ENCODE peak calls at places on chromosomes 5 and 9, in eight cellular contexts. F, K, N, I, H, R, L and V are unnamed samples.

GRCh38 chr9:120531683-120532300 is 48.2 kb downstream of the CDK5RAP2 start:
- DNase-seq in H (no peak), N (no peak), F (peak), L (peak), K (peak), I (peak), R (peak), V (peak)

GRCh38 chr5:145539201-145539600 is 295.9 kb downstream of the PRELID2 start:
- DNase-seq in H (no peak), N (no peak), R (no peak), I (no peak), F (no peak), L (no peak), K (no peak), V (no peak)

GRCh38 chr9:83299556-83299955 is 236.6 kb upstream of the RASEF start:
- DNase-seq in L (no peak), K (no peak), F (peak), H (no peak), R (peak), I (peak), N (no peak), V (no peak)

GRCh38 chr5:88144219-88145040 is 124.2 kb downstream of the TMEM161B start:
- DNase-seq in R (no peak), N (no peak), H (no peak), L (no peak), F (peak), I (no peak), K (no peak), V (no peak)

GRCh38 chr9:3708751-3709150 is 182.9 kb upstream of the RFX3 start:
- DNase-seq in N (no peak), F (no peak), L (no peak), R (peak), K (no peak), I (no peak), H (no peak), V (no peak)

GRCh38 chr9:134992755-134993124 is 75.0 kb upstream of the FCN1 start:
- DNase-seq in L (no peak), I (no peak), F (no peak), N (no peak), R (no peak), K (no peak), H (peak), V (no peak)

GRCh38 chr9:70924905-70925547 is 196.4 kb downstream of the TRPM3 start:
- DNase-seq in F (peak), K (peak), R (peak), I (peak), L (peak), H (no peak), N (no peak), V (peak)

GRCh38 chr5:92207156-92207555 is 824.0 kb upstream of the ARRDC3 start:
- DNase-seq in I (no peak), R (no peak), N (no peak), K (no peak), H (no peak), F (peak), L (no peak), V (no peak)

GRCh38 chr5:109866051-109866450 is 176.3 kb downstream of the MAN2A1 start:
- DNase-seq in R (peak), K (no peak), N (no peak), L (no peak), H (no peak), I (no peak), F (no peak), V (no peak)

GRCh38 chr5:79590395-79590999 is 21.7 kb upstream of the TENT2 start:
- DNase-seq in F (no peak), N (no peak), R (no peak), I (no peak), H (no peak), L (no peak), K (no peak), V (no peak)

GRCh38 chr5:19048750-19049149 is 939.2 kb downstream of the CDH18 start:
- DNase-seq in N (no peak), R (no peak), I (no peak), H (no peak), L (no peak), F (no peak), K (no peak), V (no peak)

GRCh38 chr9:125317704-125318103 is 56.1 kb downstream of the GAPVD1 start:
- DNase-seq in L (no peak), N (no peak), H (no peak), F (no peak), I (no peak), R (no peak), K (no peak), V (no peak)

GRCh38 chr5:80960531-80961375 is 590 bp downstream of the RASGRF2 start:
- DNase-seq in R (peak), N (peak), I (peak), L (peak), K (peak), H (peak), F (peak), V (no peak)

GRCh38 chr9:18795947-18796705 is 236.9 kb downstream of the SAXO1 start:
- DNase-seq in F (peak), K (peak), R (peak), H (no peak), I (no peak), L (no peak), N (no peak), V (no peak)

GRCh38 chr9:79976501-79977444 is 405.0 kb downstream of the TLE4 start:
- DNase-seq in H (no peak), R (no peak), K (peak), I (no peak), N (no peak), F (peak), L (no peak), V (no peak)

GRCh38 chr9:83583151-83584014 is 39.6 kb upstream of the IDNK start:
- DNase-seq in F (peak), I (peak), L (peak), H (no peak), N (no peak), R (peak), K (peak), V (peak)

GRCh38 chr5:142342128-142342981 is 17.5 kb upstream of the SPRY4 start:
- DNase-seq in H (peak), L (peak), K (no peak), N (no peak), I (no peak), R (no peak), F (no peak), V (no peak)

GRCh38 chr9:116895956-116896355 is 208.9 kb downstream of the TRIM32 start:
- DNase-seq in K (no peak), H (no peak), F (no peak), N (no peak), L (no peak), R (no peak), I (no peak), V (no peak)

GRCh38 chr5:1594336-1595106 is 70.8 kb upstream of the LPCAT1 start:
- DNase-seq in I (peak), F (peak), L (peak), K (peak), N (peak), R (peak), H (peak), V (peak)

GRCh38 chr5:159412284-159413046 is 82.2 kb upstream of the IL12B start:
- DNase-seq in L (no peak), N (peak), R (peak), K (no peak), F (no peak), I (no peak), H (no peak), V (peak)

GRCh38 chr5:1255081-1255561 is 29.9 kb downstream of the SLC6A18 start:
- DNase-seq in R (no peak), I (no peak), F (no peak), L (no peak), K (no peak), N (peak), H (no peak), V (peak)

GRCh38 chr5:121819661-121820261 is 31.9 kb upstream of the FTMT start:
- DNase-seq in I (no peak), K (no peak), L (no peak), N (no peak), R (no peak), H (no peak), F (no peak), V (no peak)

GRCh38 chr5:120463991-120464626 is at the start of gene PRR16:
- DNase-seq in F (peak), L (no peak), N (no peak), K (peak), R (peak), H (no peak), I (peak), V (no peak)

GRCh38 chr5:159341914-159342313 is 11.6 kb upstream of the IL12B start:
- DNase-seq in L (peak), H (peak), F (no peak), I (peak), N (peak), R (peak), K (no peak), V (peak)

GRCh38 chr5:102421647-102422046 is 77.2 kb downstream of the SLCO6A1 start:
- DNase-seq in K (peak), L (peak), H (no peak), N (no peak), F (no peak), R (no peak), I (peak), V (no peak)

GRCh38 chr9:34446468-34446891 is 11.9 kb downstream of the FAM219A start:
- DNase-seq in H (no peak), F (no peak), L (no peak), I (no peak), R (peak), K (no peak), N (no peak), V (no peak)

GRCh38 chr5:103902893-103903292 is 340.3 kb upstream of the NUDT12 start:
- DNase-seq in N (no peak), L (no peak), I (no peak), H (no peak), F (no peak), K (no peak), R (no peak), V (no peak)

GRCh38 chr5:156497816-156498215 is 170.9 kb downstream of the SGCD start:
- DNase-seq in F (no peak), K (no peak), I (no peak), H (no peak), L (no peak), R (no peak), N (no peak), V (no peak)

GRCh38 chr9:19748278-19749126 is 40.3 kb downstream of the SLC24A2 start:
- DNase-seq in R (peak), I (peak), F (no peak), H (no peak), K (no peak), L (no peak), N (no peak), V (peak)

GRCh38 chr5:57825026-57825683 is 342.5 kb upstream of the ACTBL2 start:
- DNase-seq in L (no peak), I (peak), K (no peak), R (peak), F (peak), H (no peak), N (no peak), V (no peak)

GRCh38 chr9:19720374-19720773 is 68.5 kb downstream of the SLC24A2 start:
- DNase-seq in F (peak), K (no peak), I (peak), R (peak), H (no peak), N (no peak), L (peak), V (no peak)

GRCh38 chr5:39491210-39491609 is 66.4 kb upstream of the DAB2 start:
- DNase-seq in R (no peak), I (no peak), F (no peak), L (no peak), K (no peak), H (no peak), N (no peak), V (no peak)

GRCh38 chr5:140322751-140323731 is 20.1 kb upstream of the PFDN1 start:
- DNase-seq in R (peak), H (no peak), N (no peak), F (peak), I (peak), K (no peak), L (peak), V (no peak)

GRCh38 chr5:176161431-176161830 is 76.8 kb upstream of the SIMC1 start:
- DNase-seq in R (no peak), N (no peak), I (no peak), F (no peak), L (no peak), K (no peak), H (no peak), V (no peak)

GRCh38 chr5:132458651-132459030 is 31.9 kb downstream of the IRF1 start:
- DNase-seq in F (no peak), I (no peak), K (no peak), L (no peak), R (peak), N (no peak), H (no peak), V (no peak)

GRCh38 chr5:132455614-132456115 is 34.9 kb downstream of the IRF1 start:
- DNase-seq in N (no peak), R (no peak), H (no peak), F (no peak), I (no peak), K (no peak), L (peak), V (peak)

GRCh38 chr5:132457371-132458225 is 33.0 kb downstream of the IRF1 start:
- DNase-seq in R (peak), K (no peak), L (peak), N (peak), F (no peak), I (no peak), H (peak), V (peak)

GRCh38 chr5:132458226-132458560 is 32.4 kb downstream of the IRF1 start:
- DNase-seq in K (no peak), F (no peak), N (no peak), R (no peak), I (no peak), L (no peak), H (no peak), V (no peak)

DNA sequence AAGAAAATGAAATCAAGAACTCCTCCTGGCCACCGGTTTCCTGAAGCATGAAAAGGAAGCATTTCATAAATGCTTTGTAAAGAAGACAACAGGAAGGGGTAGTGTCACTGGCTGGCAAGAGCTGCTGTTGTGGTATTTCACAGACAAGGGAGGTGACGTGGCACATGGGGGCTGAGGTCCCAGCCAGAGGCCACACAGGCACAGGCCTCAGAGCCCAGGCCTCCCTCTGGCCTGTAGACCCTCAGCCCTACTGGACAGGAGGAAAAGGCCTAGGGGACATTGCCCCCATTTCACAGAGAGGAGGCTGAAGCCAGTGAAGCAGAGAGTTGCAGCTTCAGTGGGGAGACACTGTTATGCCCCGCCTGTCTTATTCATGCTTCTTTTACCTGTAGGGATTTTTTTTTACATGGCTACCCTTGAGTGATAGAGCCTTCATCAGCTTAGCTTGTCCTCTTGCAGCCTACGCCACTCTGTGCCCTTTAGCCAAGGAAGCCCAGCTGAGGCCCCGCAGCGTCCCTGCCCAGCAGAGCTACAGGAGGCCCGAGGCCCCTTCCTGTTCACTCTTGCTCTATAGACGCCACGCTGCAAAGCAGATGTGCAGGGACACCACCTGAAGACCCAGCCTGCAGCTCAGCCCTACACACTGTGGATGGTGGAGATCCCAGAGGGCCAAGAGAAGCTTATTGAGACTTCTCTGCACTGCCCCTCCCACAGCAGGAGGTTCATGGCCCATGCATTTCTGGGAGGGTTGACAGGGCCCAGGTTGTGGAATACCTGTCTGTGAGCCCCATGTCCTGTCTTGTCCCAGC is 33.8 kb downstream of the IRF1 start:
- DNase-seq in F (no peak), K (no peak), N (peak), L (no peak), H (peak), R (peak), I (no peak), V (peak)
- H3K27ac ChIP-seq in F (no peak), K (no peak), N (peak), L (peak), H (peak), R (no peak), I (peak), V (peak)

DNA sequence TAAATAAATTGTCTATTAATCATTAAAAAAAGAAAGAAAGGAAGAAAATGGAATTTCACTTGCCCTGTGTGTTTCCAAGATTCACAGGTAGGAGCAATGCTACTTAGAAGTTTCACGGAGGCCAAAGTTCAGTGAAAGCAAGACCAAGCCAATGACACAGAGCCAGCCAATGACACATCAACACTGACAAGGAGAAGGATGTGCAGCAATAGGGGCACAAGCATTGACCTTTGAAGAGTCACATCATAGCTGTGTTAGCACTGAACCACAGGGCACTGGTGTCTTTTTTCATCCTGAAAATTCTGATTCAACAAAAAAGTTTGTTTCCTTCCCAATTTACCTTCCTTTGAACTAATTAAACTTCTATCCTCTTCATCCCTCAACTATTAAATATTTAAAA is 364.2 kb downstream of the PDE4D start:
- DNase-seq in H (no peak), K (no peak), R (no peak), N (no peak), I (no peak), F (no peak), L (no peak), V (no peak)
- H3K27ac ChIP-seq in H (no peak), K (no peak), R (no peak), N (no peak), I (peak), F (no peak), L (no peak), V (no peak)

GRCh38 chr9:136411358-136411757 is 900 bp downstream of the PMPCA start:
- DNase-seq in H (no peak), R (no peak), I (no peak), K (no peak), F (no peak), L (no peak), N (no peak), V (no peak)
- H3K27ac ChIP-seq in H (peak), R (peak), I (peak), K (no peak), F (no peak), L (peak), N (peak), V (peak)

DNA sequence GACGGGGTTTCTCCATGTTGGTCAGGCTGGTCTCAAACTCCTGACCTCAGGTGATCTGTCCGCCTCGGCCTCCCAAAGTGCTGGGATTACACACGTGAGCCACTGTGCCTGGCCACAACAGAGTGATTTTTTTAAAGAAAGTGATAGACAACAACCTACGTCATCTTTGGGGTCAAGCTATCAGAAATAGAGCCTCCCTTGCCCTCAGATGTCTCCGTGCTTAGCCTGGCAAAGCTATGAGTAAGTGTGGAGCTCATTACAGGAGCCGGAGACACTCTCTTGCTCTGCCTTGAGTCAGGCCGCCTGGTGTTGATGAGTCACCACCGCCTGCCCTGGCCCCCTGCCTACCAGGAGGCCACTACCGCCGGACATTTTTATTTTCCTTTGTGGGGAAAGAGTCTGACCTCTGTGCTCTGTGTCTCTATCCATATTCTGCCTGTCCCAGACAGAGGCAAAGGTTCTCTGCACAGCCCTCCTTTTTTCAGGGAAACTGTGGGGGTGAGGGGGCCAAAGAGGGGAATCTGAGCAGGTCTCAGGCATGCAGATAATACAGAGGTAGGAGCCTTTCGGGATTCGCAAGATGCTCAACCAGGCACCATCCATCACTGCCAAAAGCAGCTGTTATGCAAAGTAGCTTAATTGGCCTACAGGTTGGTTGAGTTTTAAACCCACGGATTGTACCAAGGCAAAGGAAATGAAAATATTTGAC is 123.7 kb upstream of the CPEB4 start:
- DNase-seq in L (peak), F (peak), H (peak), I (peak), K (peak), N (no peak), R (peak), V (no peak)
- H3K27ac ChIP-seq in L (peak), F (no peak), H (peak), I (peak), K (no peak), N (no peak), R (peak), V (no peak)